ENCODE peak calls at places on chromosomes 11 and 22, in eight cellular contexts. One of them, this sample, is unnamed. For H3K4me1, the result is how much of the 10 kb centered on the place peaks cover.

GRCh38 chr11:126337121-126337471 is 18.4 kb upstream of the ST3GAL4 start:
- DNase-seq in GM12878: no peak
- DNase-seq in A549: no peak
- DNase-seq in tibial nerve: no peak
- DNase-seq in K562: no peak
- DNase-seq in transverse colon: no peak
- DNase-seq in stomach: no peak
- DNase-seq in ovary: peak
- DNase-seq in this sample: no peak

GRCh38 chr11:134464981-134465730 is 53.1 kb upstream of the B3GAT1 start:
- DNase-seq in tibial nerve: no peak
- DNase-seq in GM12878: no peak
- DNase-seq in transverse colon: no peak
- DNase-seq in ovary: no peak
- DNase-seq in stomach: no peak
- DNase-seq in K562: no peak
- DNase-seq in A549: no peak
- DNase-seq in this sample: no peak

GRCh38 chr11:61718613-61719302 is 33.7 kb upstream of the MYRF start:
- DNase-seq in A549: no peak
- DNase-seq in tibial nerve: no peak
- DNase-seq in GM12878: no peak
- DNase-seq in transverse colon: no peak
- DNase-seq in K562: peak
- DNase-seq in stomach: no peak
- DNase-seq in ovary: peak
- DNase-seq in this sample: no peak

GRCh38 chr11:68669301-68670090 is 14.8 kb upstream of the GAL start:
- DNase-seq in transverse colon: no peak
- DNase-seq in GM12878: no peak
- DNase-seq in tibial nerve: no peak
- DNase-seq in A549: no peak
- DNase-seq in K562: no peak
- DNase-seq in ovary: no peak
- DNase-seq in stomach: no peak
- DNase-seq in this sample: no peak

GRCh38 chr11:121478226-121478894 is 25.6 kb upstream of the SORL1-AS1 start:
- DNase-seq in ovary: no peak
- DNase-seq in GM12878: no peak
- DNase-seq in tibial nerve: no peak
- DNase-seq in A549: no peak
- DNase-seq in stomach: peak
- DNase-seq in transverse colon: no peak
- DNase-seq in K562: no peak
- DNase-seq in this sample: no peak

GRCh38 chr11:3203221-3204043 is 15.2 kb downstream of the MRGPRG start:
- DNase-seq in A549: no peak
- DNase-seq in GM12878: no peak
- DNase-seq in tibial nerve: no peak
- DNase-seq in stomach: no peak
- DNase-seq in ovary: peak
- DNase-seq in transverse colon: no peak
- DNase-seq in K562: no peak
- DNase-seq in this sample: peak

GRCh38 chr11:96741068-96741467 is 351.3 kb downstream of the JRKL start:
- DNase-seq in stomach: no peak
- DNase-seq in A549: no peak
- DNase-seq in tibial nerve: no peak
- DNase-seq in transverse colon: no peak
- DNase-seq in ovary: no peak
- DNase-seq in GM12878: no peak
- DNase-seq in K562: no peak
- DNase-seq in this sample: no peak

GRCh38 chr11:67493548-67494370 is 10.9 kb downstream of the AIP start:
- DNase-seq in transverse colon: no peak
- DNase-seq in A549: no peak
- DNase-seq in tibial nerve: no peak
- DNase-seq in ovary: no peak
- DNase-seq in K562: no peak
- DNase-seq in stomach: no peak
- DNase-seq in GM12878: no peak
- DNase-seq in this sample: no peak

GRCh38 chr11:125207866-125208425 is 43.4 kb downstream of the PKNOX2 start:
- DNase-seq in GM12878: no peak
- DNase-seq in tibial nerve: no peak
- DNase-seq in K562: no peak
- DNase-seq in A549: no peak
- DNase-seq in transverse colon: no peak
- DNase-seq in stomach: no peak
- DNase-seq in ovary: no peak
- DNase-seq in this sample: no peak

DNA sequence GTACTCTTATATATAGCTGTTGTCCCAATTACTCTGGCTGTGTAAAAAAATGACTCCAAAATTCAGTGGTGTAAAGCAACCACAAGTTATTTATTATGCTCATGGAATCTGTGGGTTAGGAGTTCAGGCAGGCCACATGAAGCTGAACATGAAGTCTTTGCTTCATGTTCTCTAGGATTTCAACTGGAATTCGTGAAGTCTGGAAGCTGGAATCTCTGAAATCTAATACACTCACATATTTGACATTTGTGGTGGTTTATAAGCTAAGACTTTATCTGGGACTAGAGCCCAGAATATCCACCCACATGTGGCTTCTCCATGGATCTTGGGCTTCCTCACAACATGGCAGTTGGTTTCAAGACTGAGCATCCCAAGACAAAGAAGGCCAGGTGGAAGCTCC is 430.6 kb downstream of the MIAT start:
- DNase-seq in stomach: no peak
- DNase-seq in A549: no peak
- DNase-seq in tibial nerve: no peak
- DNase-seq in transverse colon: no peak
- DNase-seq in K562: no peak
- DNase-seq in GM12878: no peak
- DNase-seq in ovary: no peak
- DNase-seq in this sample: no peak
- TF ChIP-seq EP300 in stomach: no peak
- TF ChIP-seq EP300 in A549: no peak
- TF ChIP-seq EP300 in tibial nerve: no peak
- TF ChIP-seq EP300 in transverse colon: no peak
- TF ChIP-seq EP300 in K562: no peak
- TF ChIP-seq EP300 in GM12878: no peak
- TF ChIP-seq EP300 in ovary: no peak
- TF ChIP-seq EP300 in this sample: no peak

DNA sequence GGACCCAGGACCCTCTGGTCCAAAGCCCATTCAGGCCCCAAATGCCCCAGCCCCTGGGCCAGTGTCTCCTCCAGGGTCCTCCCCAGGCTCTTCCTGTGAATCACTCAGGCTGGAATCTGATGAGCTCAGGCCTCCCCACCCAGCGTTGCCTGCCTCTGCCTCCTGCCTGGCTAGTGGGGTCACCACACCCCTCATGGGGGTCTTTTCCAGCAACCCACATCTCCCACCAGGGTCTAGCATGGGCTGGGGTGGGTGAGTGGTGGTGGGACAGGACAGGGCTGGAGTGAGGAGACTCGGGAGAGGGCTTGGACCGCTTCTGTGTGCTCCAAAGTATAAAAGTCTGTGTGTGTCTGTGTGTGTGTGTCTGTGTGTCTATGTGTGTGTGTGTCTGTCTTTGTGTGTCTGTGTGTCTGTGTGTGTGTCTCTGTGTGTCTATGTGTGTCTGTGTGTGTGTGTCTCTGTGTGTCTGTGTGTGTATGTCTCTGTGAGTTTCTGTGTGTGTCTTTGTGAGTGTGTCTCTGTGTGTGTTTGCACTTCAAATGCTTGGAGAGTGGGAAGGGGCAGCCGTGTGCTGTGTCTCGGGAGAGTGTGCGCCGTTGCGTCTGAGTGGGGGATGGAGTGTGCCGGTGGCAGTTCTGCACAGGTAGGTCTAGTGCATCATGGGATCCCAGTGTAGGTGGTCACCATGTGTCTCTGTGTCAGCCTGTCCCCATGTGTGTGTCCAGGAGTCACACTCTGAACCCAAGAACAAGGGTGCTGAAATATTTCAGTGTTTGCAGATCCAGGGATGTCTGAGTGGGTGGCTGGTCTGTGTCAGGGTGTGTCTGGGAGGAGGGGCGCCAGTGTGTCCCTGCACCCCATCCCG is 8.8 kb downstream of the RIN1 start:
- DNase-seq in stomach: no peak
- DNase-seq in ovary: no peak
- DNase-seq in K562: no peak
- DNase-seq in GM12878: no peak
- DNase-seq in tibial nerve: no peak
- DNase-seq in A549: no peak
- DNase-seq in transverse colon: no peak
- DNase-seq in this sample: no peak
- H3K4me3 ChIP-seq in stomach: no peak
- H3K4me3 ChIP-seq in ovary: no peak
- H3K4me3 ChIP-seq in K562: no peak
- H3K4me3 ChIP-seq in GM12878: no peak
- H3K4me3 ChIP-seq in tibial nerve: no peak
- H3K4me3 ChIP-seq in A549: no peak
- H3K4me3 ChIP-seq in transverse colon: no peak
- H3K4me3 ChIP-seq in this sample: no peak

GRCh38 chr11:123624974-123625373 is 29.4 kb downstream of the SCN3B start:
- DNase-seq in A549: no peak
- DNase-seq in ovary: no peak
- DNase-seq in stomach: no peak
- DNase-seq in GM12878: no peak
- DNase-seq in transverse colon: no peak
- DNase-seq in K562: no peak
- DNase-seq in tibial nerve: no peak
- DNase-seq in this sample: no peak
- H3K4me1 ChIP-seq in A549: under half
- H3K4me1 ChIP-seq in ovary: under half
- H3K4me1 ChIP-seq in stomach: under half
- H3K4me1 ChIP-seq in GM12878: under half
- H3K4me1 ChIP-seq in transverse colon: under half
- H3K4me1 ChIP-seq in K562: under half
- H3K4me1 ChIP-seq in tibial nerve: under half
- H3K4me1 ChIP-seq in this sample: under half

GRCh38 chr11:81203876-81204275 is 1529.8 kb downstream of the FAM181B start:
- DNase-seq in GM12878: no peak
- DNase-seq in A549: no peak
- DNase-seq in ovary: no peak
- DNase-seq in tibial nerve: no peak
- DNase-seq in transverse colon: no peak
- DNase-seq in stomach: no peak
- DNase-seq in K562: no peak
- DNase-seq in this sample: no peak
- TF ChIP-seq EP300 in GM12878: no peak
- TF ChIP-seq EP300 in A549: no peak
- TF ChIP-seq EP300 in ovary: no peak
- TF ChIP-seq EP300 in tibial nerve: no peak
- TF ChIP-seq EP300 in transverse colon: no peak
- TF ChIP-seq EP300 in stomach: no peak
- TF ChIP-seq EP300 in K562: no peak
- TF ChIP-seq EP300 in this sample: no peak

GRCh38 chr22:36406721-36407120 is 19.0 kb upstream of the MYH9 start:
- DNase-seq in A549: no peak
- DNase-seq in GM12878: no peak
- DNase-seq in K562: no peak
- DNase-seq in tibial nerve: no peak
- DNase-seq in stomach: no peak
- DNase-seq in ovary: no peak
- DNase-seq in transverse colon: no peak
- DNase-seq in this sample: no peak

GRCh38 chr22:36409067-36409466 is 21.3 kb upstream of the MYH9 start:
- DNase-seq in ovary: no peak
- DNase-seq in transverse colon: no peak
- DNase-seq in tibial nerve: no peak
- DNase-seq in A549: no peak
- DNase-seq in GM12878: no peak
- DNase-seq in stomach: no peak
- DNase-seq in K562: no peak
- DNase-seq in this sample: no peak

GRCh38 chr22:36411589-36412258 is 24.0 kb upstream of the MYH9 start:
- DNase-seq in tibial nerve: no peak
- DNase-seq in A549: no peak
- DNase-seq in K562: no peak
- DNase-seq in transverse colon: peak
- DNase-seq in ovary: no peak
- DNase-seq in GM12878: no peak
- DNase-seq in stomach: no peak
- DNase-seq in this sample: no peak

GRCh38 chr22:36413022-36413770 is 25.4 kb upstream of the MYH9 start:
- DNase-seq in GM12878: no peak
- DNase-seq in tibial nerve: no peak
- DNase-seq in A549: no peak
- DNase-seq in ovary: no peak
- DNase-seq in K562: no peak
- DNase-seq in stomach: no peak
- DNase-seq in transverse colon: no peak
- DNase-seq in this sample: no peak

DNA sequence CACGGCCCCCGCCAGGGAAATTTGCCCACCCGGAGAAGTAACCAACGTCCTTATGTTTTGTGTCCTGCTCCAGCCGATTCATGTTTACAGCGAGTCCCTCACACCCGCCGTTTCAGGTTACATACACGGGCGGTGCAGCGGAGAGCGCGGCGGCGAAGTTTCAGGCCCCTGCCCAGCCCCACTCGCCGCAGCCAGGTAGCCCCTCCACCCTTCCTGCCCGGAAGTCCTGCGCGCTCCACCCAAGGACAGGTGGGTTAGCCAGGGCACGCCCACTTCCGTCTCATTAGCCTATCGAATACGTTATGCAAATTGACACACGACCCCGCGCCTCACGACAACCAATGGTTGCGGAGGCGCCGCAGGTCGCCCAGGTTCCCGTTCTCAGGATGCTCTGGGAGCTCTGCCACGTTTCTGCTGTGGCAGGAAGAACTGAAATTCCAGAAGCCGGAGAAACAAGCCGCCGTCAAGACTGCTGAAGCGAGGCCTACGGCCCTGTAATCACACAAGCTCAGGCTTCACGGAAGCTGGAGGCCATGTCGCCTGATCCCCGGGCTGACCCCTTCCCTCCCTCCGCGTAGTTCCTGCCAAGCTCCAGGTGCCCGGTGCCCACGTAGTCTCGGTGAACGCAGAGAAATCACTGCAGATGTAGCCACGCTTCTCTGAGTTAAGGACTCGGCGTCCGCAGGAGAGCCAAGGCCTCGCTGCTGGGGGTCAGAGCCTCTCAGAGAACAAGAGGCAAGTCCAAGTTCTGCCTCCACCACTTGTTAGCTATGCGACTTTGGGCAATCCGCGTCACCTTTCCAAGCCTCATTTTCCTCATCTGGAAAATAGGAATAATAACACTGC is 22.4 kb upstream of the MYH9 start:
- DNase-seq in stomach: peak
- DNase-seq in transverse colon: peak
- DNase-seq in K562: peak
- DNase-seq in GM12878: no peak
- DNase-seq in ovary: peak
- DNase-seq in tibial nerve: no peak
- DNase-seq in A549: no peak
- DNase-seq in this sample: peak
- H3K4me3 ChIP-seq in stomach: peak
- H3K4me3 ChIP-seq in transverse colon: peak
- H3K4me3 ChIP-seq in K562: no peak
- H3K4me3 ChIP-seq in GM12878: peak
- H3K4me3 ChIP-seq in ovary: peak
- H3K4me3 ChIP-seq in tibial nerve: peak
- H3K4me3 ChIP-seq in A549: no peak
- H3K4me3 ChIP-seq in this sample: peak

This sample was measured in suprapubic skin.